ENCODE peak calls at places on chromosome 16, in eight cellular contexts. Y, L, S, K, Q, J, D and I are unnamed samples.

GRCh38 chr16:59213952-59214351 is 479.8 kb upstream of the GOT2 start:
- DNase-seq in J (no peak), L (no peak), D (no peak), Y (no peak), S (no peak), K (no peak), Q (no peak), I (no peak)

GRCh38 chr16:53518550-53519416 is 15.8 kb upstream of the AKTIP start:
- DNase-seq in J (peak; percentile 53), S (peak; percentile 80), D (no peak), Q (no peak), Y (peak; percentile 58), K (no peak), L (peak; percentile 51), I (peak; percentile 58)

GRCh38 chr16:6106061-6106460 is 1008.5 kb upstream of the EEF2KMT start:
- DNase-seq in D (no peak), Y (no peak), Q (no peak), J (no peak), L (no peak), K (no peak), S (no peak), I (no peak)

GRCh38 chr16:63617990-63618763 is 1503.7 kb downstream of the CDH11 start:
- DNase-seq in Q (peak; percentile 73), S (no peak), Y (no peak), L (peak; percentile 17), K (no peak), J (no peak), D (no peak), I (no peak)

GRCh38 chr16:82846806-82847205 is 220.0 kb downstream of the CDH13 start:
- DNase-seq in Y (no peak), Q (no peak), K (no peak), S (no peak), L (no peak), J (peak; percentile 5), D (no peak), I (no peak)

GRCh38 chr16:70746040-70746707 is 54.8 kb downstream of the VAC14 start:
- DNase-seq in K (no peak), Y (peak; percentile 69), S (no peak), D (no peak), J (peak; percentile 96), Q (peak; percentile 79), L (peak; percentile 77), I (peak; percentile 84)

GRCh38 chr16:89331371-89332109 is 114.0 kb downstream of the ZNF778 start:
- DNase-seq in D (no peak), S (no peak), Y (no peak), K (no peak), Q (no peak), L (no peak), J (no peak), I (no peak)

GRCh38 chr16:20898938-20899502 is 1.1 kb downstream of the DCUN1D3 start:
- DNase-seq in K (no peak), Q (no peak), D (no peak), L (no peak), Y (no peak), S (no peak), J (peak; percentile 56), I (no peak)

GRCh38 chr16:22001591-22001990 is 675 bp upstream of the PDZD9 start:
- DNase-seq in D (no peak), J (peak; percentile 80), L (no peak), S (no peak), Q (no peak), Y (no peak), K (no peak), I (no peak)

GRCh38 chr16:27985981-27986380 is 77.5 kb downstream of the GSG1L start:
- DNase-seq in Y (no peak), S (no peak), D (no peak), Q (no peak), L (no peak), K (no peak), J (no peak), I (no peak)

GRCh38 chr16:2040031-2040430 is 7.6 kb downstream of the NTHL1 start:
- DNase-seq in S (no peak), L (no peak), Y (no peak), D (no peak), K (no peak), J (no peak), Q (no peak), I (no peak)

GRCh38 chr16:48478418-48478817 is 93.2 kb upstream of the SIAH1 start:
- DNase-seq in L (no peak), Q (no peak), D (peak; percentile 61), Y (no peak), K (no peak), J (no peak), S (no peak), I (no peak)

GRCh38 chr16:80273635-80274538 is 266.9 kb upstream of the DYNLRB2 start:
- DNase-seq in L (no peak), Q (no peak), S (no peak), J (peak; percentile 62), D (no peak), K (peak; percentile 68), Y (no peak), I (no peak)

GRCh38 chr16:2516391-2517240 is 2.9 kb downstream of the ATP6V0C start:
- DNase-seq in Q (no peak), K (no peak), S (no peak), J (no peak), L (no peak), Y (no peak), D (peak; percentile 47), I (peak; percentile 49)

GRCh38 chr16:9148376-9149015 is 57.1 kb downstream of the HAPSTR1 start:
- DNase-seq in Q (no peak), D (peak; percentile 78), K (no peak), Y (no peak), S (no peak), L (no peak), J (no peak), I (no peak)

GRCh38 chr16:58034786-58035185 is 9.2 kb downstream of the MMP15 start:
- DNase-seq in Q (no peak), Y (no peak), J (no peak), S (peak; percentile 57), K (no peak), D (no peak), L (no peak), I (no peak)

GRCh38 chr16:57600048-57600835 is 28.2 kb upstream of the ADGRG1 start:
- DNase-seq in Y (peak; percentile 79), Q (peak; percentile 68), K (no peak), D (peak; percentile 94), J (peak; percentile 42), S (peak; percentile 47), L (peak; percentile 17), I (peak; percentile 62)

GRCh38 chr16:630815-631405 is at the start of gene WFIKKN1:
- DNase-seq in S (no peak), D (peak; percentile 87), J (no peak), L (no peak), K (no peak), Y (peak; percentile 71), Q (no peak), I (peak; percentile 61)

GRCh38 chr16:87332150-87332549 is 15.0 kb upstream of the C16orf95 start:
- DNase-seq in D (no peak), J (peak; percentile 41), K (no peak), S (no peak), L (no peak), Q (no peak), Y (no peak), I (no peak)

GRCh38 chr16:53504665-53505064 is 1.7 kb upstream of the AKTIP start:
- DNase-seq in Y (no peak), Q (no peak), J (peak; percentile 83), K (no peak), S (no peak), D (peak; percentile 51), L (peak; percentile 26), I (no peak)

GRCh38 chr16:29804020-29804419 is 2.3 kb upstream of the MAZ start:
- DNase-seq in S (peak; percentile 43), L (no peak), Y (no peak), Q (no peak), K (no peak), D (no peak), J (no peak), I (no peak)

GRCh38 chr16:50178397-50179018 is 25.4 kb downstream of the TENT4B start:
- DNase-seq in J (peak; percentile 43), Q (no peak), L (no peak), K (no peak), Y (no peak), D (no peak), S (no peak), I (no peak)

GRCh38 chr16:88619859-88620655 is 18.3 kb upstream of the IL17C start:
- DNase-seq in K (no peak), J (peak; percentile 12), Q (no peak), S (no peak), Y (no peak), D (no peak), L (no peak), I (no peak)

GRCh38 chr16:67667434-67667816 is 811 bp downstream of the C16orf86 start:
- DNase-seq in K (no peak), D (peak; percentile 61), J (no peak), Y (no peak), S (no peak), L (no peak), Q (no peak), I (no peak)
- H3K4me3 ChIP-seq in K (peak overlapping the region; percentile 60), D (peak overlapping the region; percentile 76), J (peak overlapping the region; percentile 57), Y (peak overlapping the region; percentile 84), S (peak overlapping the region; percentile 69), L (no peak overlapping the region), Q (no peak overlapping the region), I (no peak overlapping the region)

GRCh38 chr16:46883690-46884512 is at the start of gene GPT2:
- DNase-seq in J (peak; percentile 90), L (peak; percentile 90), Q (peak; percentile 95), S (peak; percentile 96), D (peak; percentile 99), K (peak; percentile 55), Y (peak; percentile 100), I (peak; percentile 97)
- TF ChIP-seq CTCF in J (no peak), L (peak; percentile 77), Q (no peak), S (no peak), D (no peak), K (no peak), Y (no peak), I (peak; percentile 28)

DNA sequence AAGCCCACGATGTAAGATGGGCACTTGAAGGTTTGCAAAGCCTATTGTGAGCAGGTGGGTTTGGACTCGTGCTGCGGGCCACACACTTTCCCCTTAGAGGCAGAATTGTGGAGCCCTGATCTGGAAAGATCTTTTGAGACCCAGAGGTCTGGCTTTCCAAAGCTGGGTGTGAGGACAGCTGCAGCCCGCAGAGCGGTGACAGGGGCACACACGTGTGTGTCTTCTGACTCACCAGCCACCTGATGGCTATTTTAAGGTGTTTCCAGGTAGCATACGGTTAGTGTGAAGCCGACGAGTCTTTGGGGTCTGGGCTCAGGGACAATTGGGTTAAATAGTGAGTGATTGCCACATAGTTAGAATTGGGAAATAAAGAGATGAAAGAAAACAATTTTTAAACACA is 108.9 kb upstream of the GSE1 start:
- DNase-seq in D (no peak), S (peak; percentile 16), Y (no peak), K (no peak), Q (no peak), J (no peak), L (no peak), I (no peak)
- H3K4me3 ChIP-seq in D (no peak overlapping the region), S (no peak overlapping the region), Y (no peak overlapping the region), K (no peak overlapping the region), Q (no peak overlapping the region), J (no peak overlapping the region), L (no peak overlapping the region), I (no peak overlapping the region)

DNA sequence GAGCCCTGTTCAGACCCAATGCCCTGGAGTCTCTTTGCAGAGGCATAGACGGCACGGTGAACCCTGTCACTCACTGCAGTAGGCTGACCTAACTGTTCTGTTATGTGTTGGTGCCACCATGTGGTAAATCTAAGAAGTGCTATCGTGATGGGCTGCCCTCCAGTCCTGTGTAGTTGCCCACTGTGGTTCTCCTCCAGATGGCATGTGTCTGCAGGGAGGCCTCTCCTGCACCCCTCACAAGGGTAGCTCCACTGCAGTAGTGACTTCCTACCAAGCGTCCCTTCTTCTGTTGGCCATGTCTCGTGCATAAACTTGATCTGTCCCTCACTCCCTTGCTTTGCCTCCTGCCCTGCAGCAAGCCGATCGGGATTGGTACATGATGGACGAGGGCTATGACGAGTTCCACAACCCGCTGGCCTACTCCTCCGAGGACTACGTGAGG is 5.8 kb downstream of the DHX38 start:
- DNase-seq in J (peak; percentile 56), Y (peak; percentile 41), Q (peak; percentile 76), D (peak; percentile 90), S (peak; percentile 67), L (no peak), K (no peak), I (peak; percentile 37)
- TF ChIP-seq CTCF in J (peak; percentile 60), Y (peak; percentile 32), Q (peak; percentile 57), D (peak; percentile 79), S (peak; percentile 78), L (no peak), K (peak; percentile 72), I (peak; percentile 14)